ENCODE peak calls at places on chromosomes 7 and 10, in six cellular contexts. One of them, this sample, is unnamed.

GRCh38 chr10:132961-133898 is 2.0 kb upstream of the ZMYND11 start:
- DNase-seq in amygdala: no peak
- DNase-seq in DMS153: no peak
- DNase-seq in CD14-positive monocyte: no peak
- DNase-seq in LoVo: peak; percentile 58
- DNase-seq in HL-60: no peak
- DNase-seq in this sample: no peak

GRCh38 chr7:74252893-74253292 is 1.3 kb downstream of the RFC2 start:
- DNase-seq in amygdala: no peak
- DNase-seq in DMS153: no peak
- DNase-seq in CD14-positive monocyte: no peak
- DNase-seq in LoVo: no peak
- DNase-seq in HL-60: peak; percentile 23
- DNase-seq in this sample: no peak

GRCh38 chr10:26697922-26698608 is 564 bp downstream of the PDSS1 start:
- DNase-seq in amygdala: no peak
- DNase-seq in DMS153: no peak
- DNase-seq in CD14-positive monocyte: no peak
- DNase-seq in LoVo: no peak
- DNase-seq in HL-60: no peak
- DNase-seq in this sample: no peak

GRCh38 chr7:102063736-102064135 is 222.9 kb upstream of the SH2B2 start:
- DNase-seq in amygdala: no peak
- DNase-seq in DMS153: no peak
- DNase-seq in CD14-positive monocyte: no peak
- DNase-seq in LoVo: peak; percentile 71
- DNase-seq in HL-60: no peak
- DNase-seq in this sample: no peak

GRCh38 chr7:22948770-22949169 is 65.2 kb downstream of the HYCC1 start:
- DNase-seq in amygdala: no peak
- DNase-seq in DMS153: no peak
- DNase-seq in CD14-positive monocyte: no peak
- DNase-seq in LoVo: no peak
- DNase-seq in HL-60: no peak
- DNase-seq in this sample: no peak

GRCh38 chr10:19098803-19099202 is 50.2 kb downstream of the MALRD1 start:
- DNase-seq in amygdala: no peak
- DNase-seq in DMS153: no peak
- DNase-seq in CD14-positive monocyte: no peak
- DNase-seq in LoVo: no peak
- DNase-seq in HL-60: no peak
- DNase-seq in this sample: no peak

GRCh38 chr10:49323896-49324270 is 24.9 kb downstream of the C10orf71 start:
- DNase-seq in amygdala: no peak
- DNase-seq in DMS153: no peak
- DNase-seq in CD14-positive monocyte: no peak
- DNase-seq in LoVo: no peak
- DNase-seq in HL-60: no peak
- DNase-seq in this sample: no peak

GRCh38 chr7:22184549-22185199 is 172.3 kb downstream of the RAPGEF5 start:
- DNase-seq in amygdala: no peak
- DNase-seq in DMS153: no peak
- DNase-seq in CD14-positive monocyte: no peak
- DNase-seq in LoVo: no peak
- DNase-seq in HL-60: no peak
- DNase-seq in this sample: no peak

GRCh38 chr10:100713049-100713858 is 32.1 kb upstream of the PAX2 start:
- DNase-seq in amygdala: no peak
- DNase-seq in DMS153: no peak
- DNase-seq in CD14-positive monocyte: no peak
- DNase-seq in LoVo: no peak
- DNase-seq in HL-60: no peak
- DNase-seq in this sample: no peak

GRCh38 chr7:35384761-35385700 is 131.1 kb upstream of the TBX20 start:
- DNase-seq in amygdala: no peak
- DNase-seq in DMS153: no peak
- DNase-seq in CD14-positive monocyte: no peak
- DNase-seq in LoVo: no peak
- DNase-seq in HL-60: no peak
- DNase-seq in this sample: no peak

GRCh38 chr7:71430246-71430645 is 298.3 kb downstream of the GALNT17 start:
- DNase-seq in amygdala: no peak
- DNase-seq in DMS153: no peak
- DNase-seq in CD14-positive monocyte: no peak
- DNase-seq in LoVo: no peak
- DNase-seq in HL-60: no peak
- DNase-seq in this sample: no peak

GRCh38 chr10:104036518-104037260 is 49.0 kb downstream of the COL17A1 start:
- DNase-seq in amygdala: no peak
- DNase-seq in DMS153: no peak
- DNase-seq in CD14-positive monocyte: no peak
- DNase-seq in LoVo: no peak
- DNase-seq in HL-60: no peak
- DNase-seq in this sample: no peak

GRCh38 chr7:69018200-69018599 is 580.1 kb upstream of the AUTS2 start:
- DNase-seq in amygdala: no peak
- DNase-seq in DMS153: no peak
- DNase-seq in CD14-positive monocyte: no peak
- DNase-seq in LoVo: no peak
- DNase-seq in HL-60: no peak
- DNase-seq in this sample: no peak

GRCh38 chr7:14834456-14834855 is 68.1 kb downstream of the DGKB start:
- DNase-seq in amygdala: no peak
- DNase-seq in DMS153: no peak
- DNase-seq in CD14-positive monocyte: no peak
- DNase-seq in LoVo: no peak
- DNase-seq in HL-60: no peak
- DNase-seq in this sample: no peak

GRCh38 chr10:99858849-99859248 is 76.4 kb downstream of the ABCC2 start:
- DNase-seq in amygdala: no peak
- DNase-seq in DMS153: no peak
- DNase-seq in CD14-positive monocyte: no peak
- DNase-seq in LoVo: no peak
- DNase-seq in HL-60: no peak
- DNase-seq in this sample: no peak

GRCh38 chr7:1461640-1462375 is 2.5 kb upstream of the MICALL2 start:
- DNase-seq in amygdala: no peak
- DNase-seq in DMS153: no peak
- DNase-seq in CD14-positive monocyte: no peak
- DNase-seq in LoVo: no peak
- DNase-seq in HL-60: peak; percentile 46
- DNase-seq in this sample: no peak

GRCh38 chr10:119602241-119603095 is 5.7 kb upstream of the TIAL1 start:
- DNase-seq in amygdala: no peak
- DNase-seq in DMS153: no peak
- DNase-seq in CD14-positive monocyte: no peak
- DNase-seq in LoVo: no peak
- DNase-seq in HL-60: peak; percentile 38
- DNase-seq in this sample: no peak

GRCh38 chr10:78980354-78980753 is 88.4 kb upstream of the ZMIZ1 start:
- DNase-seq in amygdala: no peak
- DNase-seq in DMS153: no peak
- DNase-seq in CD14-positive monocyte: no peak
- DNase-seq in LoVo: no peak
- DNase-seq in HL-60: no peak
- DNase-seq in this sample: no peak

GRCh38 chr7:118057404-118057803 is 126.6 kb upstream of the LSM8 start:
- DNase-seq in amygdala: no peak
- DNase-seq in DMS153: no peak
- DNase-seq in CD14-positive monocyte: no peak
- DNase-seq in LoVo: no peak
- DNase-seq in HL-60: no peak
- DNase-seq in this sample: no peak

GRCh38 chr7:35512716-35513115 is 182.2 kb downstream of the HERPUD2 start:
- DNase-seq in amygdala: no peak
- DNase-seq in DMS153: no peak
- DNase-seq in CD14-positive monocyte: no peak
- DNase-seq in LoVo: no peak
- DNase-seq in HL-60: no peak
- DNase-seq in this sample: no peak

GRCh38 chr7:99392046-99392445 is 16.4 kb downstream of the PDAP1 start:
- DNase-seq in amygdala: no peak
- DNase-seq in DMS153: no peak
- DNase-seq in CD14-positive monocyte: no peak
- DNase-seq in LoVo: no peak
- DNase-seq in HL-60: no peak
- DNase-seq in this sample: no peak

GRCh38 chr7:35909870-35910357 is 109.1 kb downstream of the SEPTIN7 start:
- DNase-seq in amygdala: no peak
- DNase-seq in DMS153: no peak
- DNase-seq in CD14-positive monocyte: no peak
- DNase-seq in LoVo: no peak
- DNase-seq in HL-60: no peak
- DNase-seq in this sample: no peak

GRCh38 chr10:122051609-122052385 is 62.8 kb downstream of the TACC2 start:
- DNase-seq in amygdala: no peak
- DNase-seq in DMS153: peak; percentile 19
- DNase-seq in CD14-positive monocyte: no peak
- DNase-seq in LoVo: peak; percentile 77
- DNase-seq in HL-60: no peak
- DNase-seq in this sample: no peak

GRCh38 chr7:141133646-141134045 is 59.8 kb downstream of the TMEM178B start:
- DNase-seq in amygdala: no peak
- DNase-seq in DMS153: no peak
- DNase-seq in CD14-positive monocyte: no peak
- DNase-seq in LoVo: no peak
- DNase-seq in HL-60: no peak
- DNase-seq in this sample: no peak

GRCh38 chr7:43791665-43792064 is 33.2 kb downstream of the BLVRA start:
- DNase-seq in amygdala: no peak
- DNase-seq in DMS153: no peak
- DNase-seq in CD14-positive monocyte: peak; percentile 72
- DNase-seq in LoVo: no peak
- DNase-seq in HL-60: peak; percentile 89
- DNase-seq in this sample: no peak

GRCh38 chr10:116038259-116038658 is 234.7 kb downstream of the GFRA1 start:
- DNase-seq in amygdala: no peak
- DNase-seq in DMS153: no peak
- DNase-seq in CD14-positive monocyte: no peak
- DNase-seq in LoVo: no peak
- DNase-seq in HL-60: no peak
- DNase-seq in this sample: no peak

GRCh38 chr10:125060486-125060850 is 99.9 kb downstream of the CTBP2 start:
- DNase-seq in amygdala: no peak
- DNase-seq in DMS153: no peak
- DNase-seq in CD14-positive monocyte: no peak
- DNase-seq in LoVo: no peak
- DNase-seq in HL-60: no peak
- DNase-seq in this sample: no peak